ENCODE peak calls at places on chromosomes 7 and 10, in ten cellular contexts. L, R, W, U, M, A, N, T, K and B are unnamed samples.

GRCh38 chr7:37357277-37357996 is 91.2 kb downstream of the ELMO1 start:
- DNase-seq in M (no peak), L (no peak), N (no peak), R (no peak), W (no peak), T (no peak), U (no peak), K (no peak), A (no peak), B (no peak)

GRCh38 chr7:55081067-55081853 is 62.4 kb downstream of the EGFR start:
- DNase-seq in U (no peak), N (no peak), L (no peak), R (no peak), T (no peak), K (no peak), W (no peak), M (no peak), A (no peak), B (no peak)

GRCh38 chr10:17386616-17387075 is 67.7 kb downstream of the ST8SIA6 start:
- DNase-seq in R (no peak), A (no peak), U (no peak), L (no peak), N (peak), M (no peak), K (no peak), W (no peak), T (no peak), B (no peak)

GRCh38 chr7:11985971-11986370 is 154.0 kb upstream of the THSD7A start:
- DNase-seq in U (no peak), A (no peak), N (no peak), K (no peak), L (no peak), R (no peak), W (no peak), M (no peak), T (no peak), B (no peak)

GRCh38 chr7:123682690-123683089 is 27.0 kb downstream of the LMOD2 start:
- DNase-seq in R (no peak), W (no peak), T (peak), L (peak), U (no peak), N (peak), M (peak), K (peak), A (peak), B (peak)

GRCh38 chr7:28142650-28143049 is 37.9 kb downstream of the JAZF1 start:
- DNase-seq in A (no peak), W (no peak), K (no peak), N (no peak), U (no peak), R (no peak), L (no peak), M (no peak), T (peak), B (no peak)

GRCh38 chr10:4130685-4131084 is 345.7 kb upstream of the KLF6 start:
- DNase-seq in T (peak), K (no peak), A (no peak), W (no peak), L (no peak), U (no peak), N (no peak), R (no peak), M (no peak), B (no peak)

GRCh38 chr7:112969946-112970345 is 116.7 kb downstream of the GPR85 start:
- DNase-seq in L (no peak), U (no peak), A (no peak), T (no peak), N (no peak), K (no peak), W (no peak), M (no peak), R (no peak), B (no peak)

GRCh38 chr7:4302203-4302905 is 379.7 kb upstream of the FOXK1 start:
- DNase-seq in M (no peak), A (no peak), R (no peak), L (no peak), K (no peak), T (no peak), U (no peak), W (no peak), N (no peak), B (no peak)

GRCh38 chr10:125258676-125259075 is 98.3 kb upstream of the CTBP2 start:
- DNase-seq in R (no peak), T (no peak), N (no peak), K (no peak), L (no peak), U (no peak), M (no peak), A (no peak), W (no peak), B (no peak)

GRCh38 chr7:5283421-5284303 is 919 bp downstream of the SLC29A4 start:
- DNase-seq in U (no peak), R (no peak), L (peak), K (no peak), W (no peak), T (no peak), N (no peak), M (no peak), A (no peak), B (no peak)

GRCh38 chr10:11476035-11476434 is 135.4 kb downstream of the USP6NL start:
- DNase-seq in T (no peak), A (no peak), U (no peak), W (no peak), L (no peak), N (no peak), K (peak), R (no peak), M (no peak), B (no peak)

GRCh38 chr7:140314571-140315480 is 83.5 kb downstream of the SLC37A3 start:
- DNase-seq in K (no peak), T (peak), U (no peak), L (no peak), N (no peak), M (no peak), W (no peak), A (no peak), R (no peak), B (no peak)

GRCh38 chr7:138750926-138751464 is 46.8 kb upstream of the TMEM213 start:
- DNase-seq in W (no peak), L (no peak), T (no peak), K (no peak), U (no peak), R (no peak), N (no peak), A (no peak), M (no peak), B (no peak)

GRCh38 chr10:75019360-75019759 is 92.1 kb upstream of the SAMD8 start:
- DNase-seq in R (no peak), A (no peak), T (peak), N (peak), K (peak), U (no peak), L (no peak), M (peak), W (no peak), B (no peak)

GRCh38 chr10:70232155-70232858 is 922 bp downstream of the PPA1 start:
- DNase-seq in T (no peak), K (peak), A (no peak), N (no peak), L (no peak), W (no peak), M (no peak), U (peak), R (peak), B (no peak)

GRCh38 chr7:46160861-46161260 is 239.8 kb upstream of the IGFBP3 start:
- DNase-seq in T (no peak), R (no peak), N (no peak), U (peak), M (no peak), L (no peak), A (no peak), K (no peak), W (no peak), B (no peak)

GRCh38 chr7:47979832-47980181 is 392 bp upstream of the HUS1 start:
- DNase-seq in K (no peak), W (no peak), U (no peak), N (no peak), L (no peak), M (no peak), R (no peak), A (no peak), T (no peak), B (no peak)